ENCODE peak calls at places on chromosomes 16 and 17, in four cellular contexts. T is IMR-90; U is activated CD4-positive, alpha-beta T cell treated with anti-CD3 and anti-CD28 coated beads for 48 hours; H is BE2C. O is an unnamed sample.

GRCh38 chr17:47694818-47695663 is 1.1 kb downstream of the TBKBP1 start:
- DNase-seq in T (peak), U (peak), H (no peak), O (peak)

GRCh38 chr17:19317359-19318095 is 45.0 kb downstream of the B9D1 start:
- DNase-seq in T (peak), U (no peak), H (peak), O (no peak)

GRCh38 chr17:7122386-7122785 is 7.8 kb upstream of the ASGR2 start:
- DNase-seq in T (peak), U (no peak), H (no peak), O (no peak)

GRCh38 chr17:46166692-46167249 is 26.5 kb downstream of the KANSL1 start:
- DNase-seq in T (no peak), U (no peak), H (no peak), O (no peak)

GRCh38 chr16:58411736-58412614 is 19.7 kb downstream of the GINS3 start:
- DNase-seq in T (no peak), U (no peak), H (no peak), O (no peak)

GRCh38 chr16:56911771-56912541 is 20.0 kb upstream of the HERPUD1 start:
- DNase-seq in T (peak), U (no peak), H (no peak), O (no peak)

GRCh38 chr17:78709688-78710290 is 72.3 kb downstream of the CYTH1 start:
- DNase-seq in T (no peak), U (no peak), H (no peak), O (no peak)

GRCh38 chr17:30389755-30390300 is 11.1 kb downstream of the CPD start:
- DNase-seq in T (no peak), U (no peak), H (no peak), O (no peak)

GRCh38 chr16:89199241-89200123 is 855 bp downstream of the SLC22A31 start:
- DNase-seq in T (no peak), U (no peak), H (no peak), O (no peak)

GRCh38 chr17:82374626-82375331 is 3.2 kb downstream of the UTS2R start:
- DNase-seq in T (no peak), U (no peak), H (no peak), O (no peak)

GRCh38 chr16:47983999-47984580 is 171.7 kb downstream of the ABCC12 start:
- DNase-seq in T (no peak), U (no peak), H (no peak), O (no peak)

GRCh38 chr16:46691720-46692119 is 2.3 kb downstream of the ORC6 start:
- DNase-seq in T (peak), U (no peak), H (no peak), O (no peak)

GRCh38 chr16:10558746-10559641 is 21.4 kb downstream of the EMP2 start:
- DNase-seq in T (no peak), U (no peak), H (no peak), O (no peak)

GRCh38 chr17:8953152-8953885 is 12.2 kb downstream of the PIK3R5 start:
- DNase-seq in T (no peak), U (no peak), H (no peak), O (no peak)

GRCh38 chr16:77414752-77415231 is 20.0 kb downstream of the ADAMTS18 start:
- DNase-seq in T (no peak), U (no peak), H (no peak), O (no peak)

GRCh38 chr16:152141-153128 is at the start of gene HBZ:
- DNase-seq in T (no peak), U (no peak), H (no peak), O (no peak)

GRCh38 chr17:69269174-69269998 is 40.8 kb upstream of the ABCA10 start:
- DNase-seq in T (peak), U (no peak), H (no peak), O (no peak)

GRCh38 chr16:83930730-83931500 is 22.1 kb upstream of the OSGIN1 start:
- DNase-seq in T (no peak), U (no peak), H (no peak), O (no peak)

GRCh38 chr17:7438050-7438614 is 1.2 kb upstream of the FGF11 start:
- DNase-seq in T (no peak), U (peak), H (peak), O (peak)

GRCh38 chr17:226108-226772 is 44.8 kb upstream of the DOC2B start:
- DNase-seq in T (no peak), U (no peak), H (no peak), O (no peak)

GRCh38 chr17:48456584-48456983 is 26.6 kb upstream of the SKAP1 start:
- DNase-seq in T (no peak), U (peak), H (no peak), O (peak)

GRCh38 chr17:50426814-50427787 is 1.1 kb downstream of the ACSF2 start:
- DNase-seq in T (peak), U (peak), H (peak), O (peak)

GRCh38 chr17:80180192-80180591 is 10.4 kb downstream of the CARD14 start:
- DNase-seq in T (no peak), U (no peak), H (no peak), O (no peak)

GRCh38 chr17:36509272-36509985 is 22.9 kb downstream of the ZNHIT3 start:
- DNase-seq in T (no peak), U (no peak), H (no peak), O (no peak)

GRCh38 chr16:2926660-2927646 is 15.2 kb downstream of the FLYWCH1 start:
- DNase-seq in T (peak), U (peak), H (peak), O (peak)

GRCh38 chr16:84143784-84144199 is 1.2 kb downstream of the HSDL1 start:
- DNase-seq in T (no peak), U (peak), H (no peak), O (peak)

GRCh38 chr16:72905581-72905980 is 142.3 kb downstream of the ZFHX3 start:
- DNase-seq in T (peak), U (no peak), H (no peak), O (no peak)

GRCh38 chr17:39165844-39166349 is at the start of gene ARL5C:
- DNase-seq in T (no peak), U (no peak), H (no peak), O (no peak)

O was measured in activated CD8-positive, alpha-beta T cell treated with anti-CD3 and anti-CD28 coated beads for 36 hours.